ENCODE peak calls at places on chromosomes 3 and 15, in four cellular contexts. One of them, this sample, is unnamed.

GRCh38 chr3:181417748-181418147 is 294.0 kb upstream of the SOX2 start:
- DNase-seq in astrocyte of the spinal cord: peak; percentile 14
- DNase-seq in NB4: peak; percentile 4
- DNase-seq in A673: no peak
- DNase-seq in this sample: no peak

GRCh38 chr15:96350321-96350720 is 19.8 kb downstream of the NR2F2 start:
- DNase-seq in A673: no peak
- DNase-seq in astrocyte of the spinal cord: no peak
- DNase-seq in NB4: no peak
- DNase-seq in this sample: no peak

GRCh38 chr3:104126463-104126862 is 1240.2 kb upstream of the ALCAM start:
- DNase-seq in A673: no peak
- DNase-seq in astrocyte of the spinal cord: no peak
- DNase-seq in NB4: no peak
- DNase-seq in this sample: no peak

GRCh38 chr3:63740116-63740515 is 79.0 kb upstream of the C3orf49 start:
- DNase-seq in A673: no peak
- DNase-seq in NB4: no peak
- DNase-seq in astrocyte of the spinal cord: no peak
- DNase-seq in this sample: no peak

GRCh38 chr3:185825639-185826481 is 1.0 kb upstream of the IGF2BP2 start:
- DNase-seq in NB4: peak; percentile 44
- DNase-seq in A673: peak; percentile 37
- DNase-seq in astrocyte of the spinal cord: no peak
- DNase-seq in this sample: no peak

GRCh38 chr15:80780416-80781221 is 1.4 kb downstream of the CEMIP start:
- DNase-seq in astrocyte of the spinal cord: peak; percentile 65
- DNase-seq in NB4: no peak
- DNase-seq in A673: peak; percentile 38
- DNase-seq in this sample: no peak

GRCh38 chr15:95254263-95254662 is 1022.9 kb downstream of the MCTP2 start:
- DNase-seq in NB4: no peak
- DNase-seq in A673: no peak
- DNase-seq in astrocyte of the spinal cord: no peak
- DNase-seq in this sample: no peak

GRCh38 chr3:177596822-177597271 is 399.6 kb upstream of the TBL1XR1 start:
- DNase-seq in NB4: no peak
- DNase-seq in A673: no peak
- DNase-seq in astrocyte of the spinal cord: no peak
- DNase-seq in this sample: no peak

GRCh38 chr3:145145461-145145860 is 1015.5 kb downstream of the PLOD2 start:
- DNase-seq in astrocyte of the spinal cord: no peak
- DNase-seq in NB4: peak; percentile 57
- DNase-seq in A673: peak; percentile 78
- DNase-seq in this sample: no peak

GRCh38 chr3:129836381-129837056 is 57.0 kb downstream of the TMCC1 start:
- DNase-seq in A673: peak; percentile 71
- DNase-seq in NB4: no peak
- DNase-seq in astrocyte of the spinal cord: no peak
- DNase-seq in this sample: peak; percentile 43

GRCh38 chr3:4292301-4292700 is 10.9 kb upstream of the SETMAR start:
- DNase-seq in A673: no peak
- DNase-seq in NB4: no peak
- DNase-seq in astrocyte of the spinal cord: no peak
- DNase-seq in this sample: no peak
- TF ChIP-seq CTCF in A673: no peak
- TF ChIP-seq CTCF in NB4: no peak
- TF ChIP-seq CTCF in astrocyte of the spinal cord: no peak
- TF ChIP-seq CTCF in this sample: no peak

GRCh38 chr3:4532535-4533112 is 39.5 kb downstream of the ITPR1 start:
- DNase-seq in NB4: no peak
- DNase-seq in astrocyte of the spinal cord: no peak
- DNase-seq in A673: no peak
- DNase-seq in this sample: no peak

GRCh38 chr3:4531478-4532025 is 38.4 kb downstream of the ITPR1 start:
- DNase-seq in NB4: peak; percentile 37
- DNase-seq in A673: no peak
- DNase-seq in astrocyte of the spinal cord: no peak
- DNase-seq in this sample: no peak

GRCh38 chr3:4529901-4530588 is 36.9 kb downstream of the ITPR1 start:
- DNase-seq in NB4: peak; percentile 37
- DNase-seq in A673: no peak
- DNase-seq in astrocyte of the spinal cord: no peak
- DNase-seq in this sample: no peak

GRCh38 chr3:4528802-4529201 is 35.7 kb downstream of the ITPR1 start:
- DNase-seq in NB4: no peak
- DNase-seq in astrocyte of the spinal cord: no peak
- DNase-seq in A673: no peak
- DNase-seq in this sample: no peak

DNA sequence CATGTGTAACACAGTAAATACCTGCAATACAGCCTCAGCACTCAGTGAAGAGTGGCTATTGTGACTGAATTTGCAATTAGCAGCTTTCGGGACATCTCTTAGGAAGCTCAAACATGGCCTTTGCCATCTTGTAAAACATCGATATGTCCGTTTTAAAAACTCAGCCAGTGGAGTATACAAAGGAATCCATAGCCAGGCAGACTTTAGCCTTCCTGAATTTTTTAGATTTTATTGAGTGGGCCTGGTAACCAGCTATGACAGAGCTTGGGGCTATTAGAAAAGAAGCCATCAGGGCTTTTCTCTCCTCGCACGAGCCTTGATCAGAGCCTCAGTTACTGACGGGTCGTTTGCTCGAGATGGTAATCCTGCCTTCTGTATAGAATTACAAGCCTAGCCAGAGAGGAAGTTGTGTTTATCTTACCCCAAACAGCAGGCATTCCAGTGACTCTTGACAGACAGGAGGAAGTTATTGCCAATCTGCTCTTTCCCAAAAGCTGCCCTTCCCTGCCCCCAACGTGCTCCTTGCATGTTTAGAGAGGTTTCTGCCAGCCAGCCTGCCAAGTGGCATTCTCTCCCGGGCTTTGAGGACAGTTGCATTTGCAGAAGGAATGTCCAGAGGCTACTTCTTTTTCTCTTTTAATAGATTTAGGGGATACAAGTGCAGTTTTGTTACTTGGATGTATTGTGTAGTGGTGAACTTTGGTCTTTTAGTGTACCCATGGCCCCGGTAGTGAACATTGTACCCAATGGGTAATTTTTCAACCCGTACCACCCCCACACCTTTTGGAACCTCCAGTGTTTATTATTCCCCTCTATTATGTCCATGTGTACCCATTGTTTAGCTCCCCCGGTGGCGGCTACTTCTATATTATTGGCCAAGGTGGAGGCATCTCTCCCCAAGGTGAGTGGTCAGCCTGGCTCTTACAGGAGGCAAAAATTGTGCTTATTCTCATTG is 40.6 kb downstream of the ITPR1 start:
- DNase-seq in astrocyte of the spinal cord: no peak
- DNase-seq in NB4: peak; percentile 80
- DNase-seq in A673: no peak
- DNase-seq in this sample: no peak
- TF ChIP-seq CTCF in astrocyte of the spinal cord: no peak
- TF ChIP-seq CTCF in NB4: peak; percentile 27
- TF ChIP-seq CTCF in A673: no peak
- TF ChIP-seq CTCF in this sample: no peak

GRCh38 chr3:196232154-196232881 is 16.0 kb downstream of the SLC51A start:
- DNase-seq in NB4: no peak
- DNase-seq in A673: no peak
- DNase-seq in astrocyte of the spinal cord: no peak
- DNase-seq in this sample: no peak
- TF ChIP-seq CTCF in NB4: no peak
- TF ChIP-seq CTCF in A673: no peak
- TF ChIP-seq CTCF in astrocyte of the spinal cord: no peak
- TF ChIP-seq CTCF in this sample: no peak

GRCh38 chr15:63118854-63119253 is 2.8 kb upstream of the LACTB start:
- DNase-seq in NB4: no peak
- DNase-seq in A673: no peak
- DNase-seq in astrocyte of the spinal cord: no peak
- DNase-seq in this sample: no peak

GRCh38 chr15:63124506-63124905 is 2.8 kb downstream of the LACTB start:
- DNase-seq in astrocyte of the spinal cord: no peak
- DNase-seq in NB4: no peak
- DNase-seq in A673: no peak
- DNase-seq in this sample: no peak

GRCh38 chr15:63126726-63127125 is 5.1 kb downstream of the LACTB start:
- DNase-seq in A673: no peak
- DNase-seq in astrocyte of the spinal cord: no peak
- DNase-seq in NB4: no peak
- DNase-seq in this sample: no peak

GRCh38 chr15:63121382-63122001 is at the start of gene LACTB:
- DNase-seq in A673: peak; percentile 92
- DNase-seq in astrocyte of the spinal cord: peak; percentile 84
- DNase-seq in NB4: peak; percentile 93
- DNase-seq in this sample: peak; percentile 80

GRCh38 chr15:63122002-63122893 is 587 bp downstream of the LACTB start:
- DNase-seq in NB4: peak; percentile 84
- DNase-seq in astrocyte of the spinal cord: peak; percentile 58
- DNase-seq in A673: peak; percentile 64
- DNase-seq in this sample: peak; percentile 61
- TF ChIP-seq CTCF in NB4: no peak
- TF ChIP-seq CTCF in astrocyte of the spinal cord: peak; percentile 15
- TF ChIP-seq CTCF in A673: no peak
- TF ChIP-seq CTCF in this sample: peak; percentile 67

GRCh38 chr15:63945838-63946298 is 100.4 kb downstream of the DAPK2 start:
- DNase-seq in NB4: no peak
- DNase-seq in A673: no peak
- DNase-seq in astrocyte of the spinal cord: no peak
- DNase-seq in this sample: no peak

GRCh38 chr15:63947228-63947627 is 99.1 kb downstream of the DAPK2 start:
- DNase-seq in astrocyte of the spinal cord: no peak
- DNase-seq in NB4: no peak
- DNase-seq in A673: no peak
- DNase-seq in this sample: no peak

GRCh38 chr15:63948436-63948835 is 97.8 kb downstream of the DAPK2 start:
- DNase-seq in NB4: no peak
- DNase-seq in astrocyte of the spinal cord: no peak
- DNase-seq in A673: no peak
- DNase-seq in this sample: no peak

GRCh38 chr15:63945005-63945788 is 101.1 kb downstream of the DAPK2 start:
- DNase-seq in A673: peak; percentile 73
- DNase-seq in NB4: peak; percentile 64
- DNase-seq in astrocyte of the spinal cord: peak; percentile 31
- DNase-seq in this sample: peak; percentile 41

GRCh38 chr15:63946524-63947065 is 99.7 kb downstream of the DAPK2 start:
- DNase-seq in NB4: no peak
- DNase-seq in astrocyte of the spinal cord: no peak
- DNase-seq in A673: no peak
- DNase-seq in this sample: no peak
- TF ChIP-seq CTCF in NB4: no peak
- TF ChIP-seq CTCF in astrocyte of the spinal cord: no peak
- TF ChIP-seq CTCF in A673: no peak
- TF ChIP-seq CTCF in this sample: no peak

GRCh38 chr3:38165722-38166387 is 518 bp downstream of the OXSR1 start:
- DNase-seq in NB4: no peak
- DNase-seq in astrocyte of the spinal cord: peak; percentile 31
- DNase-seq in A673: peak; percentile 4
- DNase-seq in this sample: peak; percentile 33
- TF ChIP-seq CTCF in NB4: no peak
- TF ChIP-seq CTCF in astrocyte of the spinal cord: no peak
- TF ChIP-seq CTCF in A673: no peak
- TF ChIP-seq CTCF in this sample: no peak

DNA sequence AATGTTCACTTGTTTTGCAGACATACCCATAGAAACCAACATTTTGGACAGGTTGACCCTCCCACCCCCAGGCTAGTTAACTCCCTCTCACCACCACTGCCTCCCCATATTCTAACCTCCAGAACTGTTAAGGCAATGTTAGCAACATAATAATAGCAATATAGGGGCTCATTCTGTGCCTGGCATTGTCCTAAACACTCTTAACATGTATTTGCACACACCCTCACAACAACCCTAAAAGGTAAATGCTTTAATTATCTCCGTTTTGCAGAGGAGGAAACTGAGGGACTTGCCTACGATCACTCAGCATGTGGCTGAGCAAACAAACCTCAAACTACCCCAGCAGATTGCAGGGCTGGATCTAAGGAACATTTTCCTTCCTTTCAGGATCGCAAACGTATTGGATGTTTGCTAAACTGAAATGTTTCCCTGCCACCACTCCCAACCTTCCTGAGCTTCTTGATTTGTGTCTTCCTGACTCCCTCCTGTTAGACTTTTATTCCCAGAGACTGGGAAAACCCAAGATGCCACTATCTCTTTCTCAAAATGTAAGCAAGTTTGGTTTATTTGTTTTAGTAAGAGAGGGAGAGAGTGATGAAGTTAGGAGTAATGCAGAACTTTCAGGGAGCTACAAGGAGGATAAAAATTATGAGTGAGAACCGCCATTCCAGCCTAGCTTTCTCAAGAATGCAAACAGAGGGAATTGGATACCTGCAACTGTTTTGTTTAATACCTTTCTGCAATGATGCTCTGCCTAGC is 1.3 kb downstream of the SCG5 start:
- DNase-seq in astrocyte of the spinal cord: no peak
- DNase-seq in NB4: no peak
- DNase-seq in A673: no peak
- DNase-seq in this sample: no peak
- TF ChIP-seq CTCF in astrocyte of the spinal cord: no peak
- TF ChIP-seq CTCF in NB4: no peak
- TF ChIP-seq CTCF in A673: no peak
- TF ChIP-seq CTCF in this sample: no peak

GRCh38 chr3:138172625-138173024 is 2.1 kb downstream of the DBR1 start:
- DNase-seq in astrocyte of the spinal cord: no peak
- DNase-seq in A673: peak; percentile 66
- DNase-seq in NB4: peak; percentile 14
- DNase-seq in this sample: no peak

GRCh38 chr3:138173769-138174420 is 826 bp downstream of the DBR1 start:
- DNase-seq in NB4: no peak
- DNase-seq in A673: no peak
- DNase-seq in astrocyte of the spinal cord: no peak
- DNase-seq in this sample: no peak

GRCh38 chr3:138180375-138181029 is 5.8 kb upstream of the DBR1 start:
- DNase-seq in astrocyte of the spinal cord: peak; percentile 54
- DNase-seq in NB4: peak; percentile 66
- DNase-seq in A673: peak; percentile 50
- DNase-seq in this sample: peak; percentile 37

GRCh38 chr3:138174421-138175122 is at the start of gene DBR1:
- DNase-seq in A673: peak; percentile 93
- DNase-seq in NB4: peak; percentile 88
- DNase-seq in astrocyte of the spinal cord: peak; percentile 85
- DNase-seq in this sample: peak; percentile 82
- TF ChIP-seq CTCF in A673: no peak
- TF ChIP-seq CTCF in NB4: no peak
- TF ChIP-seq CTCF in astrocyte of the spinal cord: no peak
- TF ChIP-seq CTCF in this sample: no peak

DNA sequence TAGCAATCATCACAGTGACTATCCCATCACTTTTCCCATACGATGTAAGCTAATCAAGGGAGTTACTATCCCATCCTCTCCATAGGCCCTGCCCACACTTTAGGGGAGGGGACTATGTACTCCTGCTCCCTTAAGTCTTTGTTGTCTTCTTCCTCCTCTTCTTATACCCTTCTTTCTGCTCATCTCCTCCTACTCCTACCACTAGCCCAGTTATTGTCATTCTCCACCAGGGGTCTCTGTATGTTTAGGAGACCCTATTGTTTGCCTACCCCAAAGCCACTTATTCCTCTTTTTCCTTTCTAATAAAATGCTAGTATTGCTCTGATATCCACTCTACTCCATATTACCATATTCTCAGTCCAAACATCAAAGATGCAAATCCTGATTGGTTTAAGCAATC is 27.8 kb downstream of the STAC start:
- DNase-seq in NB4: peak; percentile 1
- DNase-seq in A673: peak; percentile 10
- DNase-seq in astrocyte of the spinal cord: no peak
- DNase-seq in this sample: no peak
- TF ChIP-seq CTCF in NB4: peak; percentile 27
- TF ChIP-seq CTCF in A673: peak; percentile 45
- TF ChIP-seq CTCF in astrocyte of the spinal cord: peak; percentile 23
- TF ChIP-seq CTCF in this sample: no peak

This sample was measured in HFFc6.